ENCODE peak calls at places on chromosomes 5 and 9, in eight cellular contexts. One of them, this sample, is unnamed.

GRCh38 chr9:81490605-81491331 is 198.6 kb downstream of the TLE1 start:
- DNase-seq in globus pallidus: no peak
- DNase-seq in NCI-H187 treated with DMSO at 0.1 percent for 48 hours: no peak
- DNase-seq in GM10248: no peak
- DNase-seq in AG08396: peak; percentile 53
- DNase-seq in Right ventricle myocardium superior: no peak
- DNase-seq in T-cell: no peak
- DNase-seq in T-helper 2 cell: no peak
- DNase-seq in this sample: peak; percentile 47

GRCh38 chr9:136228107-136228875 is 17.3 kb downstream of the QSOX2 start:
- DNase-seq in globus pallidus: no peak
- DNase-seq in NCI-H187 treated with DMSO at 0.1 percent for 48 hours: no peak
- DNase-seq in GM10248: no peak
- DNase-seq in AG08396: peak; percentile 74
- DNase-seq in Right ventricle myocardium superior: no peak
- DNase-seq in T-cell: no peak
- DNase-seq in T-helper 2 cell: no peak
- DNase-seq in this sample: peak; percentile 75

GRCh38 chr9:96875460-96876142 is 21.3 kb upstream of the ZNF782 start:
- DNase-seq in globus pallidus: peak; percentile 48
- DNase-seq in NCI-H187 treated with DMSO at 0.1 percent for 48 hours: peak; percentile 72
- DNase-seq in GM10248: peak; percentile 72
- DNase-seq in AG08396: peak; percentile 60
- DNase-seq in Right ventricle myocardium superior: peak; percentile 57
- DNase-seq in T-cell: peak; percentile 5
- DNase-seq in T-helper 2 cell: no peak
- DNase-seq in this sample: peak; percentile 74

GRCh38 chr5:143205386-143205785 is 198.1 kb downstream of the NR3C1 start:
- DNase-seq in globus pallidus: no peak
- DNase-seq in NCI-H187 treated with DMSO at 0.1 percent for 48 hours: no peak
- DNase-seq in GM10248: no peak
- DNase-seq in AG08396: peak; percentile 77
- DNase-seq in Right ventricle myocardium superior: no peak
- DNase-seq in T-cell: no peak
- DNase-seq in T-helper 2 cell: no peak
- DNase-seq in this sample: peak; percentile 92

GRCh38 chr9:73423891-73424290 is 272.2 kb downstream of the ANXA1 start:
- DNase-seq in globus pallidus: no peak
- DNase-seq in NCI-H187 treated with DMSO at 0.1 percent for 48 hours: no peak
- DNase-seq in GM10248: no peak
- DNase-seq in AG08396: no peak
- DNase-seq in Right ventricle myocardium superior: no peak
- DNase-seq in T-cell: no peak
- DNase-seq in T-helper 2 cell: no peak
- DNase-seq in this sample: no peak

GRCh38 chr9:37966443-37967271 is 62.7 kb upstream of the SLC25A51 start:
- DNase-seq in globus pallidus: no peak
- DNase-seq in NCI-H187 treated with DMSO at 0.1 percent for 48 hours: no peak
- DNase-seq in GM10248: no peak
- DNase-seq in AG08396: no peak
- DNase-seq in Right ventricle myocardium superior: no peak
- DNase-seq in T-cell: no peak
- DNase-seq in T-helper 2 cell: no peak
- DNase-seq in this sample: no peak

GRCh38 chr9:88818495-88819201 is 172.6 kb upstream of the S1PR3 start:
- DNase-seq in globus pallidus: no peak
- DNase-seq in NCI-H187 treated with DMSO at 0.1 percent for 48 hours: no peak
- DNase-seq in GM10248: no peak
- DNase-seq in AG08396: no peak
- DNase-seq in Right ventricle myocardium superior: no peak
- DNase-seq in T-cell: no peak
- DNase-seq in T-helper 2 cell: no peak
- DNase-seq in this sample: peak; percentile 61

GRCh38 chr9:129170229-129170628 is 7.8 kb downstream of the IER5L start:
- DNase-seq in globus pallidus: no peak
- DNase-seq in NCI-H187 treated with DMSO at 0.1 percent for 48 hours: no peak
- DNase-seq in GM10248: no peak
- DNase-seq in AG08396: no peak
- DNase-seq in Right ventricle myocardium superior: no peak
- DNase-seq in T-cell: no peak
- DNase-seq in T-helper 2 cell: no peak
- DNase-seq in this sample: no peak

GRCh38 chr5:39464096-39464495 is 39.3 kb upstream of the DAB2 start:
- DNase-seq in globus pallidus: no peak
- DNase-seq in NCI-H187 treated with DMSO at 0.1 percent for 48 hours: no peak
- DNase-seq in GM10248: no peak
- DNase-seq in AG08396: no peak
- DNase-seq in Right ventricle myocardium superior: no peak
- DNase-seq in T-cell: no peak
- DNase-seq in T-helper 2 cell: no peak
- DNase-seq in this sample: no peak

GRCh38 chr9:38074441-38074943 is 5.5 kb upstream of the SHB start:
- DNase-seq in globus pallidus: no peak
- DNase-seq in NCI-H187 treated with DMSO at 0.1 percent for 48 hours: no peak
- DNase-seq in GM10248: no peak
- DNase-seq in AG08396: no peak
- DNase-seq in Right ventricle myocardium superior: no peak
- DNase-seq in T-cell: no peak
- DNase-seq in T-helper 2 cell: no peak
- DNase-seq in this sample: no peak

GRCh38 chr5:82165740-82166530 is 112.2 kb downstream of the RPS23 start:
- DNase-seq in globus pallidus: peak; percentile 91
- DNase-seq in NCI-H187 treated with DMSO at 0.1 percent for 48 hours: peak; percentile 38
- DNase-seq in GM10248: peak; percentile 29
- DNase-seq in AG08396: peak; percentile 73
- DNase-seq in Right ventricle myocardium superior: peak; percentile 63
- DNase-seq in T-cell: peak; percentile 45
- DNase-seq in T-helper 2 cell: peak; percentile 15
- DNase-seq in this sample: peak; percentile 85

GRCh38 chr5:33068786-33069185 is 357.7 kb downstream of the NPR3 start:
- DNase-seq in globus pallidus: no peak
- DNase-seq in NCI-H187 treated with DMSO at 0.1 percent for 48 hours: no peak
- DNase-seq in GM10248: no peak
- DNase-seq in AG08396: no peak
- DNase-seq in Right ventricle myocardium superior: no peak
- DNase-seq in T-cell: no peak
- DNase-seq in T-helper 2 cell: no peak
- DNase-seq in this sample: no peak

GRCh38 chr5:58317009-58317408 is 142.9 kb downstream of the PLK2 start:
- DNase-seq in globus pallidus: no peak
- DNase-seq in NCI-H187 treated with DMSO at 0.1 percent for 48 hours: no peak
- DNase-seq in GM10248: no peak
- DNase-seq in AG08396: no peak
- DNase-seq in Right ventricle myocardium superior: no peak
- DNase-seq in T-cell: no peak
- DNase-seq in T-helper 2 cell: no peak
- DNase-seq in this sample: no peak

GRCh38 chr9:133716564-133717112 is 21.5 kb downstream of the SARDH start:
- DNase-seq in globus pallidus: peak; percentile 27
- DNase-seq in NCI-H187 treated with DMSO at 0.1 percent for 48 hours: no peak
- DNase-seq in GM10248: no peak
- DNase-seq in AG08396: no peak
- DNase-seq in Right ventricle myocardium superior: peak; percentile 61
- DNase-seq in T-cell: no peak
- DNase-seq in T-helper 2 cell: no peak
- DNase-seq in this sample: no peak

GRCh38 chr5:159098285-159099048 is 1.2 kb downstream of the EBF1 start:
- DNase-seq in globus pallidus: no peak
- DNase-seq in NCI-H187 treated with DMSO at 0.1 percent for 48 hours: no peak
- DNase-seq in GM10248: no peak
- DNase-seq in AG08396: no peak
- DNase-seq in Right ventricle myocardium superior: no peak
- DNase-seq in T-cell: no peak
- DNase-seq in T-helper 2 cell: no peak
- DNase-seq in this sample: no peak

GRCh38 chr5:89034588-89034987 is 151.6 kb upstream of the MEF2C start:
- DNase-seq in globus pallidus: no peak
- DNase-seq in NCI-H187 treated with DMSO at 0.1 percent for 48 hours: no peak
- DNase-seq in GM10248: peak; percentile 9
- DNase-seq in AG08396: peak; percentile 18
- DNase-seq in Right ventricle myocardium superior: no peak
- DNase-seq in T-cell: no peak
- DNase-seq in T-helper 2 cell: no peak
- DNase-seq in this sample: peak; percentile 39

GRCh38 chr5:150263801-150264621 is 25.6 kb downstream of the CAMK2A start:
- DNase-seq in globus pallidus: no peak
- DNase-seq in NCI-H187 treated with DMSO at 0.1 percent for 48 hours: no peak
- DNase-seq in GM10248: no peak
- DNase-seq in AG08396: peak; percentile 87
- DNase-seq in Right ventricle myocardium superior: no peak
- DNase-seq in T-cell: no peak
- DNase-seq in T-helper 2 cell: no peak
- DNase-seq in this sample: peak; percentile 73

GRCh38 chr9:128175102-128175563 is 15.1 kb downstream of the BBLN start:
- DNase-seq in globus pallidus: no peak
- DNase-seq in NCI-H187 treated with DMSO at 0.1 percent for 48 hours: no peak
- DNase-seq in GM10248: no peak
- DNase-seq in AG08396: peak; percentile 61
- DNase-seq in Right ventricle myocardium superior: no peak
- DNase-seq in T-cell: no peak
- DNase-seq in T-helper 2 cell: no peak
- DNase-seq in this sample: no peak

GRCh38 chr9:4756420-4756819 is 15.4 kb upstream of the AK3 start:
- DNase-seq in globus pallidus: no peak
- DNase-seq in NCI-H187 treated with DMSO at 0.1 percent for 48 hours: no peak
- DNase-seq in GM10248: no peak
- DNase-seq in AG08396: no peak
- DNase-seq in Right ventricle myocardium superior: no peak
- DNase-seq in T-cell: no peak
- DNase-seq in T-helper 2 cell: no peak
- DNase-seq in this sample: no peak

GRCh38 chr9:36325081-36325828 is 67.0 kb upstream of the GNE start:
- DNase-seq in globus pallidus: no peak
- DNase-seq in NCI-H187 treated with DMSO at 0.1 percent for 48 hours: no peak
- DNase-seq in GM10248: no peak
- DNase-seq in AG08396: no peak
- DNase-seq in Right ventricle myocardium superior: peak; percentile 73
- DNase-seq in T-cell: no peak
- DNase-seq in T-helper 2 cell: no peak
- DNase-seq in this sample: no peak

GRCh38 chr9:133379153-133380086 is 3.3 kb downstream of the STKLD1 start:
- DNase-seq in globus pallidus: peak; percentile 68
- DNase-seq in NCI-H187 treated with DMSO at 0.1 percent for 48 hours: no peak
- DNase-seq in GM10248: no peak
- DNase-seq in AG08396: no peak
- DNase-seq in Right ventricle myocardium superior: no peak
- DNase-seq in T-cell: no peak
- DNase-seq in T-helper 2 cell: no peak
- DNase-seq in this sample: no peak

GRCh38 chr5:180557201-180557809 is 34.0 kb downstream of the SCGB3A1 start:
- DNase-seq in globus pallidus: no peak
- DNase-seq in NCI-H187 treated with DMSO at 0.1 percent for 48 hours: no peak
- DNase-seq in GM10248: no peak
- DNase-seq in AG08396: no peak
- DNase-seq in Right ventricle myocardium superior: no peak
- DNase-seq in T-cell: no peak
- DNase-seq in T-helper 2 cell: no peak
- DNase-seq in this sample: no peak

GRCh38 chr5:78275998-78276543 is 18.4 kb downstream of the AP3B1 start:
- DNase-seq in globus pallidus: no peak
- DNase-seq in NCI-H187 treated with DMSO at 0.1 percent for 48 hours: no peak
- DNase-seq in GM10248: no peak
- DNase-seq in AG08396: no peak
- DNase-seq in Right ventricle myocardium superior: no peak
- DNase-seq in T-cell: no peak
- DNase-seq in T-helper 2 cell: no peak
- DNase-seq in this sample: peak; percentile 9

GRCh38 chr5:30436718-30437117 is 756.8 kb upstream of the CDH6 start:
- DNase-seq in globus pallidus: no peak
- DNase-seq in NCI-H187 treated with DMSO at 0.1 percent for 48 hours: no peak
- DNase-seq in GM10248: no peak
- DNase-seq in AG08396: no peak
- DNase-seq in Right ventricle myocardium superior: no peak
- DNase-seq in T-cell: no peak
- DNase-seq in T-helper 2 cell: no peak
- DNase-seq in this sample: no peak

GRCh38 chr5:87347272-87347671 is 65.5 kb downstream of the CCNH start:
- DNase-seq in globus pallidus: no peak
- DNase-seq in NCI-H187 treated with DMSO at 0.1 percent for 48 hours: no peak
- DNase-seq in GM10248: no peak
- DNase-seq in AG08396: no peak
- DNase-seq in Right ventricle myocardium superior: no peak
- DNase-seq in T-cell: no peak
- DNase-seq in T-helper 2 cell: no peak
- DNase-seq in this sample: no peak

GRCh38 chr5:59067976-59068651 is 485.2 kb downstream of the RAB3C start:
- DNase-seq in globus pallidus: no peak
- DNase-seq in NCI-H187 treated with DMSO at 0.1 percent for 48 hours: no peak
- DNase-seq in GM10248: no peak
- DNase-seq in AG08396: no peak
- DNase-seq in Right ventricle myocardium superior: no peak
- DNase-seq in T-cell: no peak
- DNase-seq in T-helper 2 cell: no peak
- DNase-seq in this sample: no peak

GRCh38 chr5:57887851-57888621 is 405.4 kb upstream of the ACTBL2 start:
- DNase-seq in globus pallidus: no peak
- DNase-seq in NCI-H187 treated with DMSO at 0.1 percent for 48 hours: no peak
- DNase-seq in GM10248: peak; percentile 12
- DNase-seq in AG08396: peak; percentile 34
- DNase-seq in Right ventricle myocardium superior: no peak
- DNase-seq in T-cell: no peak
- DNase-seq in T-helper 2 cell: no peak
- DNase-seq in this sample: peak; percentile 67

GRCh38 chr9:112069318-112070169 is 105.6 kb downstream of the SUSD1 start:
- DNase-seq in globus pallidus: no peak
- DNase-seq in NCI-H187 treated with DMSO at 0.1 percent for 48 hours: no peak
- DNase-seq in GM10248: peak; percentile 37
- DNase-seq in AG08396: no peak
- DNase-seq in Right ventricle myocardium superior: no peak
- DNase-seq in T-cell: no peak
- DNase-seq in T-helper 2 cell: no peak
- DNase-seq in this sample: no peak

GRCh38 chr9:109981091-109981490 is 201.1 kb downstream of the PALM2AKAP2 start:
- DNase-seq in globus pallidus: no peak
- DNase-seq in NCI-H187 treated with DMSO at 0.1 percent for 48 hours: no peak
- DNase-seq in GM10248: no peak
- DNase-seq in AG08396: no peak
- DNase-seq in Right ventricle myocardium superior: no peak
- DNase-seq in T-cell: no peak
- DNase-seq in T-helper 2 cell: no peak
- DNase-seq in this sample: no peak

GRCh38 chr5:168883253-168883880 is 304.2 kb upstream of the PANK3 start:
- DNase-seq in globus pallidus: no peak
- DNase-seq in NCI-H187 treated with DMSO at 0.1 percent for 48 hours: no peak
- DNase-seq in GM10248: no peak
- DNase-seq in AG08396: no peak
- DNase-seq in Right ventricle myocardium superior: no peak
- DNase-seq in T-cell: no peak
- DNase-seq in T-helper 2 cell: no peak
- DNase-seq in this sample: no peak

GRCh38 chr9:4489919-4490704 is at the start of gene SLC1A1:
- DNase-seq in globus pallidus: peak; percentile 11
- DNase-seq in NCI-H187 treated with DMSO at 0.1 percent for 48 hours: no peak
- DNase-seq in GM10248: peak; percentile 88
- DNase-seq in AG08396: peak; percentile 82
- DNase-seq in Right ventricle myocardium superior: peak; percentile 77
- DNase-seq in T-cell: no peak
- DNase-seq in T-helper 2 cell: no peak
- DNase-seq in this sample: peak; percentile 31

GRCh38 chr9:130024597-130024994 is 18.4 kb downstream of the FNBP1 start:
- DNase-seq in globus pallidus: no peak
- DNase-seq in NCI-H187 treated with DMSO at 0.1 percent for 48 hours: no peak
- DNase-seq in GM10248: no peak
- DNase-seq in AG08396: no peak
- DNase-seq in Right ventricle myocardium superior: no peak
- DNase-seq in T-cell: no peak
- DNase-seq in T-helper 2 cell: no peak
- DNase-seq in this sample: no peak

GRCh38 chr5:126182901-126183695 is 240.1 kb upstream of the GRAMD2B start:
- DNase-seq in globus pallidus: peak; percentile 89
- DNase-seq in NCI-H187 treated with DMSO at 0.1 percent for 48 hours: no peak
- DNase-seq in GM10248: no peak
- DNase-seq in AG08396: no peak
- DNase-seq in Right ventricle myocardium superior: peak; percentile 68
- DNase-seq in T-cell: no peak
- DNase-seq in T-helper 2 cell: no peak
- DNase-seq in this sample: no peak

GRCh38 chr5:179345429-179346321 is at the start of gene ADAMTS2:
- DNase-seq in globus pallidus: peak; percentile 48
- DNase-seq in NCI-H187 treated with DMSO at 0.1 percent for 48 hours: no peak
- DNase-seq in GM10248: no peak
- DNase-seq in AG08396: peak; percentile 93
- DNase-seq in Right ventricle myocardium superior: peak; percentile 78
- DNase-seq in T-cell: no peak
- DNase-seq in T-helper 2 cell: no peak
- DNase-seq in this sample: peak; percentile 40

This sample was measured in brain microvascular endothelial cell.